ENCODE peak calls at places on chromosomes 2 and 18, in eight cellular contexts. I, L, X, Z, Q, E, D and U are unnamed samples.
A peak's percentile ranks its signal among the peaks of the same experiment; 100 is the strongest.

GRCh38 chr2:641501-642430 is 35.4 kb downstream of the TMEM18 start:
- DNase-seq in I (no peak), L (no peak), X (no peak), Z (no peak), Q (no peak), E (no peak), D (no peak), U (no peak)

GRCh38 chr2:153230977-153231376 is 247.6 kb downstream of the RPRM start:
- DNase-seq in I (no peak), L (peak; percentile 16), X (no peak), Z (no peak), Q (no peak), E (peak; percentile 48), D (no peak), U (no peak)

GRCh38 chr18:50751490-50751889 is 68.3 kb downstream of the MRO start:
- DNase-seq in I (no peak), L (no peak), X (no peak), Z (no peak), Q (no peak), E (peak; percentile 31), D (no peak), U (no peak)

GRCh38 chr2:164910091-164910899 is 45.0 kb downstream of the SLC38A11 start:
- DNase-seq in I (no peak), L (peak; percentile 84), X (peak; percentile 10), Z (peak; percentile 58), Q (peak; percentile 39), E (no peak), D (peak; percentile 69), U (no peak)

GRCh38 chr2:60515751-60516226 is 37.7 kb downstream of the BCL11A start:
- DNase-seq in I (peak; percentile 71), L (peak; percentile 84), X (peak; percentile 46), Z (peak; percentile 72), Q (peak; percentile 89), E (no peak), D (no peak), U (no peak)

GRCh38 chr2:45889053-45889452 is 237.6 kb downstream of the PRKCE start:
- DNase-seq in I (peak; percentile 68), L (no peak), X (no peak), Z (peak; percentile 24), Q (no peak), E (peak; percentile 65), D (peak; percentile 72), U (no peak)

GRCh38 chr2:111072220-111072871 is 48.4 kb upstream of the BCL2L11 start:
- DNase-seq in I (no peak), L (peak; percentile 56), X (peak; percentile 83), Z (peak; percentile 91), Q (peak; percentile 83), E (no peak), D (no peak), U (no peak)

GRCh38 chr2:100494712-100495111 is 24.4 kb downstream of the NMS start:
- DNase-seq in I (no peak), L (no peak), X (no peak), Z (no peak), Q (no peak), E (peak; percentile 22), D (no peak), U (no peak)

GRCh38 chr2:10830641-10831386 is 18.2 kb upstream of the PDIA6 start:
- DNase-seq in I (no peak), L (no peak), X (no peak), Z (no peak), Q (no peak), E (no peak), D (no peak), U (no peak)

GRCh38 chr2:109264595-109265328 is 135.8 kb downstream of the SH3RF3 start:
- DNase-seq in I (no peak), L (no peak), X (peak; percentile 90), Z (peak; percentile 38), Q (peak; percentile 66), E (no peak), D (peak; percentile 41), U (no peak)

GRCh38 chr2:27954771-27955384 is 64.3 kb downstream of the BABAM2 start:
- DNase-seq in I (peak; percentile 6), L (peak; percentile 91), X (peak; percentile 99), Z (peak; percentile 99), Q (peak; percentile 98), E (no peak), D (peak; percentile 62), U (peak; percentile 6)

GRCh38 chr2:216083464-216084279 is 2.0 kb downstream of the TMEM169 start:
- DNase-seq in I (no peak), L (peak; percentile 6), X (peak; percentile 42), Z (peak; percentile 33), Q (no peak), E (peak; percentile 76), D (no peak), U (no peak)

GRCh38 chr2:25381502-25381901 is 39.8 kb upstream of the DNMT3A start:
- DNase-seq in I (no peak), L (no peak), X (no peak), Z (no peak), Q (no peak), E (no peak), D (peak; percentile 40), U (no peak)

GRCh38 chr2:180258041-180258537 is 251.0 kb upstream of the CWC22 start:
- DNase-seq in I (no peak), L (no peak), X (no peak), Z (no peak), Q (no peak), E (no peak), D (no peak), U (no peak)

GRCh38 chr2:97011977-97012569 is 25.7 kb upstream of the FAM178B start:
- DNase-seq in I (peak; percentile 42), L (peak; percentile 74), X (peak; percentile 75), Z (peak; percentile 82), Q (peak; percentile 70), E (no peak), D (no peak), U (peak; percentile 12)

GRCh38 chr2:233643128-233643527 is 6.9 kb downstream of the UGT1A10 start:
- DNase-seq in I (no peak), L (peak; percentile 49), X (peak; percentile 8), Z (peak; percentile 24), Q (no peak), E (no peak), D (peak; percentile 51), U (no peak)

GRCh38 chr2:40554665-40555294 is 102.9 kb upstream of the SLC8A1 start:
- DNase-seq in I (peak; percentile 15), L (peak; percentile 64), X (peak; percentile 68), Z (peak; percentile 73), Q (peak; percentile 65), E (peak; percentile 74), D (peak; percentile 89), U (peak; percentile 74)

GRCh38 chr2:19244460-19245363 is 113.7 kb downstream of the OSR1 start:
- DNase-seq in I (no peak), L (peak; percentile 61), X (peak; percentile 65), Z (peak; percentile 18), Q (peak; percentile 74), E (no peak), D (no peak), U (no peak)

GRCh38 chr2:11048335-11049008 is 106.8 kb upstream of the SLC66A3 start:
- DNase-seq in I (no peak), L (no peak), X (no peak), Z (no peak), Q (no peak), E (no peak), D (no peak), U (no peak)

GRCh38 chr2:216242365-216242764 is 129.9 kb downstream of the MARCHF4 start:
- DNase-seq in I (no peak), L (no peak), X (no peak), Z (no peak), Q (no peak), E (peak; percentile 41), D (no peak), U (no peak)

DNA sequence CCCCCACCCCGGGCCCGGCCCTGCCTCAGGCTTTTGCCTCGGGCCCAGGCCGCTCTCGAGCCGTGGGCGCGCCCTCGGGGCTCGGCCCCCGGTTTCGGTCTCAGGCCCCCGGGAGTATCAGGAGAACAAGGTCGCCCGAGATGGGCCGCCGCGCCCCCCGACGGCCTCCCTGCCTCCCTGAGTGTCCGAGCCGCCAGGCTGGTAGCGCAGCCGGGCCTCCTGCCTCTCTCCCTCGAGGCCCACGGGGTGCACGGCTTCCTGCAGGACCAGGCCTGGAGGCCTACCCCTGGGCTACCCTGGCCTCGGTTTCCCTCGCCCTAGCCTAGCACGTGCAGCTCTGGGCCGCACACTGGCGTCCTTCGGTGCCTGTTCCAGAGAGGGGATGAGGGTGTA is 8.4 kb downstream of the GBX2 start:
- DNase-seq in I (peak; percentile 29), L (no peak), X (no peak), Z (no peak), Q (no peak), E (no peak), D (no peak), U (no peak)
- TF ChIP-seq CTCF in I (no peak), L (no peak), X (no peak), Z (no peak), Q (no peak), E (no peak), D (no peak), U (no peak)

GRCh38 chr18:26804474-26804873 is 61.0 kb downstream of the AQP4 start:
- DNase-seq in I (no peak), L (no peak), X (no peak), Z (no peak), Q (no peak), E (peak; percentile 43), D (no peak), U (peak; percentile 8)

GRCh38 chr18:26802330-26803200 is 62.9 kb downstream of the AQP4 start:
- DNase-seq in I (no peak), L (peak; percentile 41), X (no peak), Z (no peak), Q (no peak), E (no peak), D (no peak), U (no peak)

GRCh38 chr18:26806224-26806623 is 59.3 kb downstream of the AQP4 start:
- DNase-seq in I (no peak), L (no peak), X (no peak), Z (no peak), Q (no peak), E (no peak), D (no peak), U (no peak)

DNA sequence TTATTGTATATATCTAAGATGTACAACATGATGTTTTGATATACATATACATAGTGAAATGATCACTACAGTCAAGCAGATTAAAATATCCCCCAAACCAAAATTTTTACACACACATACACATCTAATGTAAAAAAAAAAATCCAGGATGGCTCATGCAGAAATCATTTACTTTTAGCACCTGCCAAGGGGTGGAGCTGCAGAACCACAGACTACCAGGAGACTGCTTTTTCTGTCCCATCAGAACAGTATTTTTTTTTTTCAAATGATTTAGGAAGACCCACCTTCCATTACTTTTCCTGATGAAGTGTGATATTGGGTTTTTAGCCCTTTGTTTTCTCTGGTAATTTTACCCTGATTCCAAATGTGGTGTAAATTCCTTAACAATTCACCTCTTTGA is 61.9 kb downstream of the AQP4 start:
- DNase-seq in I (no peak), L (peak; percentile 13), X (no peak), Z (no peak), Q (no peak), E (no peak), D (no peak), U (no peak)
- TF ChIP-seq CTCF in I (peak; percentile 7), L (peak; percentile 25), X (no peak), Z (no peak), Q (no peak), E (no peak), D (no peak), U (no peak)

GRCh38 chr2:85015653-85016360 is 44.8 kb downstream of the KCMF1 start:
- DNase-seq in I (no peak), L (no peak), X (peak; percentile 34), Z (peak; percentile 43), Q (no peak), E (no peak), D (no peak), U (no peak)
- TF ChIP-seq CTCF in I (no peak), L (no peak), X (peak; percentile 19), Z (peak; percentile 10), Q (peak; percentile 4), E (no peak), D (peak; percentile 5), U (peak; percentile 43)

GRCh38 chr2:157307021-157307420 is 18.6 kb downstream of the ERMN start:
- DNase-seq in I (no peak), L (no peak), X (no peak), Z (no peak), Q (peak; percentile 28), E (no peak), D (no peak), U (no peak)
- TF ChIP-seq CTCF in I (no peak), L (no peak), X (peak; percentile 29), Z (no peak), Q (no peak), E (peak; percentile 22), D (no peak), U (peak; percentile 32)